ENCODE peak calls at places on chromosomes 6 and 20, in seven cellular contexts. Y, A, I, J, X, H and L are unnamed samples.

GRCh38 chr6:75334266-75335040 is 49.9 kb upstream of the TMEM30A start:
- DNase-seq in Y (no peak), A (no peak), I (no peak), J (peak), X (peak), H (peak), L (no peak)

GRCh38 chr20:63104312-63105181 is 97.8 kb upstream of the BHLHE23 start:
- DNase-seq in Y (no peak), A (no peak), I (no peak), J (no peak), X (no peak), H (no peak), L (peak)

GRCh38 chr6:1792989-1793388 is 183.3 kb downstream of the FOXC1 start:
- DNase-seq in Y (peak), A (no peak), I (peak), J (peak), X (no peak), H (peak), L (no peak)

GRCh38 chr20:56483970-56484369 is 15.5 kb downstream of the RTF2 start:
- DNase-seq in Y (no peak), A (no peak), I (no peak), J (no peak), X (no peak), H (no peak), L (no peak)

GRCh38 chr6:146901940-146902816 is 302.0 kb upstream of the STXBP5 start:
- DNase-seq in Y (no peak), A (no peak), I (peak), J (peak), X (no peak), H (no peak), L (no peak)

GRCh38 chr6:87553159-87553765 is 36.5 kb downstream of the RARS2 start:
- DNase-seq in Y (no peak), A (no peak), I (no peak), J (no peak), X (no peak), H (no peak), L (no peak)

GRCh38 chr20:45617591-45617990 is 11.9 kb upstream of the WFDC10A start:
- DNase-seq in Y (no peak), A (no peak), I (no peak), J (no peak), X (no peak), H (peak), L (no peak)

GRCh38 chr6:781350-781961 is 88.5 kb upstream of the EXOC2 start:
- DNase-seq in Y (no peak), A (no peak), I (no peak), J (no peak), X (no peak), H (no peak), L (no peak)

GRCh38 chr6:17418281-17419188 is 25.1 kb downstream of the CAP2 start:
- DNase-seq in Y (no peak), A (peak), I (no peak), J (peak), X (peak), H (peak), L (no peak)

GRCh38 chr6:30494275-30494990 is 5.1 kb downstream of the HLA-E start:
- DNase-seq in Y (no peak), A (no peak), I (no peak), J (no peak), X (no peak), H (no peak), L (no peak)

GRCh38 chr6:127299522-127300240 is 33.0 kb downstream of the RNF146 start:
- DNase-seq in Y (no peak), A (no peak), I (no peak), J (peak), X (no peak), H (no peak), L (no peak)

GRCh38 chr6:32615885-32616532 is 21.2 kb upstream of the HLA-DQA1 start:
- DNase-seq in Y (no peak), A (no peak), I (no peak), J (no peak), X (no peak), H (no peak), L (no peak)

GRCh38 chr6:170153436-170154319 is 137.2 kb downstream of the DLL1 start:
- DNase-seq in Y (no peak), A (no peak), I (no peak), J (no peak), X (no peak), H (no peak), L (no peak)

GRCh38 chr20:13302647-13303425 is 81.8 kb downstream of the ISM1 start:
- DNase-seq in Y (peak), A (no peak), I (peak), J (peak), X (no peak), H (peak), L (peak)

GRCh38 chr6:136684483-136684882 is 107.8 kb downstream of the MAP3K5 start:
- DNase-seq in Y (no peak), A (no peak), I (no peak), J (peak), X (no peak), H (no peak), L (no peak)

GRCh38 chr6:158334534-158334933 is 22.3 kb downstream of the TULP4 start:
- DNase-seq in Y (no peak), A (no peak), I (no peak), J (no peak), X (no peak), H (no peak), L (no peak)

GRCh38 chr20:56393133-56393472 is 658 bp downstream of the CSTF1 start:
- DNase-seq in Y (no peak), A (no peak), I (no peak), J (peak), X (no peak), H (peak), L (no peak)

GRCh38 chr20:22801528-22801927 is 217.2 kb upstream of the FOXA2 start:
- DNase-seq in Y (no peak), A (no peak), I (no peak), J (no peak), X (no peak), H (no peak), L (no peak)

GRCh38 chr6:50653253-50653652 is 60.1 kb upstream of the TFAP2D start:
- DNase-seq in Y (no peak), A (no peak), I (no peak), J (no peak), X (no peak), H (no peak), L (no peak)

GRCh38 chr6:137777299-137778075 is 89.6 kb upstream of the TNFAIP3 start:
- DNase-seq in Y (no peak), A (no peak), I (no peak), J (peak), X (no peak), H (no peak), L (no peak)

GRCh38 chr6:167799033-167799933 is 27.4 kb upstream of the AFDN start:
- DNase-seq in Y (no peak), A (peak), I (no peak), J (peak), X (no peak), H (no peak), L (no peak)

GRCh38 chr6:142913511-142914047 is 31.4 kb downstream of the HIVEP2 start:
- DNase-seq in Y (peak), A (no peak), I (no peak), J (no peak), X (no peak), H (no peak), L (no peak)

GRCh38 chr6:169587992-169588391 is 113.8 kb downstream of the WDR27 start:
- DNase-seq in Y (no peak), A (no peak), I (no peak), J (peak), X (peak), H (no peak), L (no peak)

GRCh38 chr20:54668271-54669053 is 193.1 kb downstream of the DOK5 start:
- DNase-seq in Y (peak), A (no peak), I (peak), J (peak), X (peak), H (no peak), L (no peak)

GRCh38 chr20:25194333-25194972 is 1.1 kb upstream of the ENTPD6 start:
- DNase-seq in Y (no peak), A (no peak), I (no peak), J (no peak), X (no peak), H (no peak), L (no peak)

DNA sequence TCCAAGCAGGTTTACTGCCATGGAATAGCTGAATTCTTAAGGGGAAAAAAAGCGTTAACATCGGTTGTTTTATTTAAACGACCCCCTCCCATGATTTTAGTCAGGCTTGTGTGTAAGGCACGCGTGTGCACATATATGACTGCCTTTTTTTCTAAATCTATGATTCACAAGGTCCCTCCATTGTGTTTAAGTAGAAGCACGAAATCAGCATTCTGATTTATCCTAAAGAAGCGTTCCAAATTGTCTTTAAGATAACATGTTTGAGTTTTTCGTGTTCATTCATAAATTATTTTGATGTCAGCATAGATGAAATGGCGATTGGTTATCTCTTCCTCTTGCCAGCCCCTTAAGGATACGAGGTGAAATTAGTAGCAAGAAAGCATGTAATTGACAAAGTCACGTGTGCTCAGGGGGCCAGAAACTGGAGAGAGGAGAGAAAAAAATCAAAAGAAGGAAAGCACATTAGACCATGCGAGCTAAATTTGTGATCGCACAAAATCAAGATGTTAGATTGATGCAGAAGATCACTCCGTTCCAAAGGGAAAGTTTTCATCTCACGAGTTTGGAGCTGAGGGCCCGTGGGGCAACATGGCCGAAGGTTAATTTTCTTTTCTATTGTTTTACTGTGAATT is at the start of gene LIN28B:
- DNase-seq in Y (no peak), A (no peak), I (peak), J (no peak), X (no peak), H (no peak), L (no peak)
- H2AFZ ChIP-seq in Y (no peak), A (peak), I (peak), J (no peak), X (no peak), H (no peak), L (no peak)

GRCh38 chr6:28803337-28803709 is 120.5 kb downstream of the TRIM27 start:
- DNase-seq in Y (no peak), A (no peak), I (no peak), J (no peak), X (no peak), H (no peak), L (no peak)
- H3K4me2 ChIP-seq in Y (no peak), A (peak), I (peak), J (no peak), X (no peak), H (peak), L (peak)

DNA sequence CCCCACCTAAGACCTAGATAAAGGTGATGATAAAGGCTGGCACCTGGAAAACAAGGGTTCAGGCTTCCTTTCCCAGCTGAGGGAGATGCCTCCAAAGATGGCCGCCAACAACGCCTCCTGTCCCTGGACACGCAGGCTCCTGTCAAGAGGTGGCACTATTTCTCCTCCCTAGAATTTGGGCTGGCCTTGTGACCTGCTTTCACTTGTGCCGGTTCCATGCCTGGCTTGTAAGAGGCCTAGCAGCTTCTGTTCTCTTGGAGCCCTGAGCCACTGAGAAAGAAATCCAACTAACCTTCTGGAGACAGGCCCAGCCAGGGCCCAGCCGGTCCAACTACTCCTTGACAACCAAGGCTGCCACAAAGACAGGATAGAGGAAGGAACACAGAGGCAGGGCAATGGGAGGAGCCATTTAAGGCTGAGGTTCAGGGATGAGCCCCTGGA is 60.2 kb upstream of the RALY start:
- DNase-seq in Y (peak), A (no peak), I (peak), J (peak), X (no peak), H (peak), L (peak)
- H2AFZ ChIP-seq in Y (peak), A (no peak), I (peak), J (peak), X (peak), H (peak), L (peak)

GRCh38 chr20:15578059-15578458 is 995.2 kb downstream of the KIF16B start:
- DNase-seq in Y (no peak), A (no peak), I (no peak), J (no peak), X (no peak), H (no peak), L (no peak)

GRCh38 chr20:15582146-15582776 is 991.0 kb downstream of the KIF16B start:
- DNase-seq in Y (no peak), A (no peak), I (no peak), J (peak), X (no peak), H (peak), L (no peak)

GRCh38 chr20:15576401-15576800 is 996.8 kb downstream of the KIF16B start:
- DNase-seq in Y (no peak), A (no peak), I (no peak), J (peak), X (no peak), H (no peak), L (no peak)

GRCh38 chr20:15584507-15584906 is 988.7 kb downstream of the KIF16B start:
- DNase-seq in Y (no peak), A (no peak), I (no peak), J (no peak), X (no peak), H (no peak), L (no peak)

GRCh38 chr20:15579703-15580102 is 993.5 kb downstream of the KIF16B start:
- DNase-seq in Y (no peak), A (no peak), I (no peak), J (no peak), X (no peak), H (no peak), L (no peak)
- H3K4me2 ChIP-seq in Y (no peak), A (no peak), I (no peak), J (no peak), X (no peak), H (no peak), L (no peak)

DNA sequence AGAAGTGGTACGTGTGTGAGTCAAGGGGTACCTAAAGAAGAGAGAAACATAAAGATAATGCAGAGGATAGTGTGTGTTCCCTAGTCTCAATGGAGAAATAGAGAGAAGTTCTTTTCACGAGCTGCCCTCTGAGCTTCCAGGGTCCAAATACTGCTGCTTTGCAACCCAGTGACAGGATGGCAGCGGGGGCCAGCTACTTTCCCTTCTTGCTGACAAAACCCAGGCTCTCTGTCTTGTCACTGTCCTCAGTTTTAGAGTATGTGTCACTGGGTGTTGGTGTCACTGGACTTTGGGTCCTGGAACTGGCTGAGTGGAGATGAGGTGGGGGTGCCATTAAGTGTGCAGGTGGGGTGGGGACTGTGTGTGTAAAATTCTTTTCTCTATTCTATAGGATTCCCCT is 265.6 kb downstream of the CDC5L start:
- DNase-seq in Y (no peak), A (no peak), I (no peak), J (no peak), X (no peak), H (no peak), L (no peak)
- H2AFZ ChIP-seq in Y (no peak), A (no peak), I (no peak), J (no peak), X (no peak), H (no peak), L (no peak)

GRCh38 chr6:108780784-108781183 is 67.4 kb upstream of the ARMC2 start:
- DNase-seq in Y (no peak), A (no peak), I (no peak), J (no peak), X (no peak), H (no peak), L (no peak)
- H3K4me2 ChIP-seq in Y (no peak), A (no peak), I (no peak), J (no peak), X (no peak), H (no peak), L (no peak)

DNA sequence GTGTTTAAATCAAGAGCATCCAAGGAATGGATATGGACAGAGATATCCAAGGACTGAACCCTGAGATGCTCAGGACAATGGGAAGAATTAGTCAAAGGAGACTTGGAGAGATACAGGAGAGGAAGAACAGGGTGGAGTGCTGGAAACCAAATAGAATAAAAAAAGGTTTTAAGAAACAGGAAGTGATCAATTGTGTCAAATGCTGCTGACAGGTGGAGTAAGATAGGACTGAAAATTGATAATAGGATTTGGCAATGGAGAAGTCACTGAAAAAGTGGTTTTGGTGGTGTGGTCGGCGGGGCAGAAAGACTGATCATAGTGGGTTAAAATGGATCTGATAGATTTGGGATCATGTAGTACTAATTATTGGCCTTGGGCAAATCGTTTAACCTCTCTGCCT is 37.9 kb upstream of the PNRC1 start:
- DNase-seq in Y (no peak), A (no peak), I (no peak), J (no peak), X (no peak), H (no peak), L (no peak)
- H2AFZ ChIP-seq in Y (no peak), A (no peak), I (no peak), J (no peak), X (no peak), H (no peak), L (no peak)